ENCODE peak calls at places on chromosomes 5 and 9, in six cellular contexts. U is HCT116, J is A549, C is GM12878, R is HepG2, S is SK-N-SH. X is an unnamed sample. For H3K9me3, the result is how much of the 10 kb centered on the place peaks cover.

GRCh38 chr9:133377721-133378216 is 1.6 kb downstream of the STKLD1 start:
- DNase-seq in U (no peak), S (no peak), C (no peak), R (peak), J (no peak), X (no peak)

GRCh38 chr5:31048282-31048974 is 145.1 kb upstream of the CDH6 start:
- DNase-seq in R (no peak), U (no peak), C (no peak), J (no peak), S (no peak), X (no peak)

GRCh38 chr5:55533806-55534435 is 843 bp downstream of the PLPP1 start:
- DNase-seq in C (peak), S (peak), U (no peak), R (peak), J (peak), X (no peak)

GRCh38 chr5:103881560-103881959 is 319.0 kb upstream of the NUDT12 start:
- DNase-seq in U (no peak), S (no peak), J (no peak), C (no peak), R (no peak), X (no peak)

GRCh38 chr9:99178912-99179872 is 42.5 kb downstream of the ALG2 start:
- DNase-seq in U (no peak), S (peak), J (no peak), R (no peak), C (no peak), X (no peak)

GRCh38 chr9:107425110-107426025 is 64.2 kb downstream of the KLF4 start:
- DNase-seq in U (peak), C (no peak), R (peak), J (peak), S (peak), X (peak)

GRCh38 chr5:126868961-126869451 is 92.1 kb downstream of the LMNB1 start:
- DNase-seq in U (no peak), C (no peak), S (peak), J (no peak), R (no peak), X (no peak)

GRCh38 chr9:99013550-99013949 is 69.8 kb downstream of the COL15A1 start:
- DNase-seq in U (no peak), J (no peak), C (no peak), S (no peak), R (no peak), X (no peak)

GRCh38 chr9:85508616-85509015 is 233.1 kb downstream of the AGTPBP1 start:
- DNase-seq in C (no peak), J (no peak), S (no peak), R (peak), U (no peak), X (no peak)

GRCh38 chr9:113184509-113184908 is 33.7 kb downstream of the SLC31A2 start:
- DNase-seq in S (no peak), J (no peak), C (no peak), R (no peak), U (no peak), X (no peak)

GRCh38 chr9:127714916-127715442 is 484 bp downstream of the PTRH1 start:
- DNase-seq in R (no peak), S (peak), U (no peak), C (no peak), J (no peak), X (no peak)

GRCh38 chr5:151697452-151697851 is 10.7 kb upstream of the SPARC start:
- DNase-seq in S (no peak), R (no peak), U (no peak), J (no peak), C (no peak), X (no peak)

GRCh38 chr9:130488621-130489330 is 44.0 kb downstream of the ASS1 start:
- DNase-seq in J (no peak), C (no peak), S (no peak), R (no peak), U (no peak), X (no peak)

GRCh38 chr9:6904366-6904765 is 146.6 kb downstream of the KDM4C start:
- DNase-seq in C (no peak), J (no peak), S (no peak), U (no peak), R (no peak), X (no peak)

GRCh38 chr5:141412853-141413539 is at the start of gene PCDHGA10:
- DNase-seq in U (peak), R (peak), S (no peak), C (peak), J (no peak), X (no peak)

GRCh38 chr5:57863661-57864060 is 381.1 kb upstream of the ACTBL2 start:
- DNase-seq in C (no peak), R (no peak), U (no peak), J (no peak), S (no peak), X (no peak)

GRCh38 chr5:137036630-137037029 is 462.5 kb downstream of the SPOCK1 start:
- DNase-seq in J (no peak), S (no peak), R (no peak), C (no peak), U (no peak), X (no peak)

GRCh38 chr9:12716823-12717222 is 23.6 kb downstream of the TYRP1 start:
- DNase-seq in C (no peak), S (no peak), R (no peak), U (no peak), J (no peak), X (no peak)

GRCh38 chr5:6430418-6431028 is 18.1 kb upstream of the UBE2QL1 start:
- DNase-seq in S (no peak), C (no peak), R (no peak), J (no peak), U (no peak), X (no peak)
- TF ChIP-seq REST in S (no peak), C (no peak), R (no peak), J (no peak), U (no peak), X (no peak)

GRCh38 chr9:61668846-61669245 is 479.0 kb downstream of the SPATA31A7 start:
- DNase-seq in U (no peak), R (no peak), S (no peak), J (no peak), C (no peak), X (no peak)
- H3K9me3 ChIP-seq in U (under half), R (under half), S (under half), J (under half), C (under half), X (under half)

DNA sequence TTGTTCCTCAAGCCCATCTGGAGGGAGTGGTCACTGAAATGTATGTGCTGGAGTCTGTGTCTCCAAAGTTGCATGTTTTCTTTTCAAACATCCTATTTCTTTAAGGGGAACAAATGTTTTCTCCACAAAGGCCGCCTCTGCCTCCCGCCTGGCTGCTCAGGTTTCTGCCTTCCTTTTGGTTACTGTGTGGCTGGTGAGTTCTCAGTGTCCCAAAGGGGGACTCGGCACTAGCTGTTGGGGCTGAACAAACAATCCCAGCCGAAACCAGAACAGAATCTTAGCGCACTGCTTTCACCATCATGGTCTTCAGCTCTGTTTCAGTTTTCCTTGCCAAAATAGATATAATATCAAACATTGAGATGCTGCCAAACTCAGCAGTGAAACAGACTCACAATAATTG is 211.5 kb upstream of the FBN2 start:
- DNase-seq in J (no peak), S (no peak), R (no peak), U (no peak), C (no peak), X (no peak)
- TF ChIP-seq REST in J (no peak), S (no peak), R (no peak), U (no peak), C (no peak), X (no peak)

GRCh38 chr5:179115845-179116524 is 55.8 kb downstream of the ZNF354C start:
- DNase-seq in U (no peak), C (no peak), S (no peak), J (no peak), R (no peak), X (no peak)
- H3K9me3 ChIP-seq in U (under half), C (under half), S (under half), J (under half), R (under half), X (under half)

GRCh38 chr9:71910602-71911060 is 362 bp downstream of the ABHD17B start:
- DNase-seq in R (no peak), S (peak), U (no peak), C (no peak), J (no peak), X (no peak)
- TF ChIP-seq REST in R (no peak), S (no peak), U (no peak), C (no peak), J (no peak), X (no peak)

GRCh38 chr9:138118601-138119071 is 241.1 kb downstream of the CACNA1B start:
- DNase-seq in C (no peak), U (no peak), S (no peak), R (no peak), J (no peak), X (no peak)
- H3K9me3 ChIP-seq in C (under half), U (under half), S (under half), R (under half), J (under half), X (under half)

X was measured in Panc1.